ENCODE peak calls at places on chromosomes 11 and 22, in five cellular contexts. H, V, K, T and D are unnamed samples.

GRCh38 chr11:44903035-44903434 is 47.6 kb downstream of the TP53I11 start:
- DNase-seq in T (no peak), V (no peak), K (no peak), H (no peak), D (no peak)

GRCh38 chr22:31036671-31037550 is 44.2 kb upstream of the SMTN start:
- DNase-seq in T (no peak), K (peak; percentile 30), H (peak; percentile 67), V (peak; percentile 49), D (no peak)

GRCh38 chr22:49995413-49996191 is 17.0 kb downstream of the IL17REL start:
- DNase-seq in K (no peak), V (no peak), H (no peak), T (no peak), D (no peak)

GRCh38 chr11:20840341-20840740 is 171.0 kb downstream of the NELL1 start:
- DNase-seq in V (no peak), T (no peak), K (no peak), H (no peak), D (peak; percentile 16)

GRCh38 chr11:86438685-86439084 is 64.0 kb downstream of the CCDC81 start:
- DNase-seq in K (peak; percentile 14), H (peak; percentile 41), T (no peak), V (peak; percentile 33), D (no peak)

GRCh38 chr11:3014314-3014938 is 22.3 kb upstream of the NAP1L4 start:
- DNase-seq in K (no peak), H (no peak), T (no peak), V (no peak), D (no peak)

GRCh38 chr11:86502137-86502536 is 127.5 kb downstream of the CCDC81 start:
- DNase-seq in V (no peak), T (no peak), K (no peak), H (no peak), D (no peak)

GRCh38 chr11:68044145-68044813 is 5.5 kb downstream of the TCIRG1 start:
- DNase-seq in V (no peak), H (no peak), T (no peak), K (no peak), D (no peak)

GRCh38 chr11:61120865-61121831 is 18.9 kb downstream of the CD5 start:
- DNase-seq in V (peak; percentile 43), H (peak; percentile 4), K (no peak), T (no peak), D (no peak)

GRCh38 chr11:65553301-65554001 is 4.7 kb downstream of the LTBP3 start:
- DNase-seq in K (no peak), V (no peak), T (no peak), H (no peak), D (no peak)

GRCh38 chr11:63871962-63872832 is 33.3 kb downstream of the MARK2 start:
- DNase-seq in T (peak; percentile 89), K (peak; percentile 83), H (peak; percentile 93), V (peak; percentile 90), D (peak; percentile 92)

GRCh38 chr11:61022311-61023085 is 51.0 kb downstream of the CD6 start:
- DNase-seq in H (no peak), K (no peak), T (no peak), V (no peak), D (no peak)

GRCh38 chr11:61814242-61814957 is 2.4 kb downstream of the FADS1 start:
- DNase-seq in K (no peak), H (peak; percentile 17), T (peak; percentile 28), V (peak; percentile 40), D (no peak)

GRCh38 chr11:92762175-92762574 is 207.3 kb upstream of the MTNR1B start:
- DNase-seq in V (no peak), T (no peak), K (no peak), H (no peak), D (no peak)

GRCh38 chr11:109971184-109971523 is 122.0 kb upstream of the ZC3H12C start:
- DNase-seq in H (peak; percentile 42), V (peak; percentile 89), K (no peak), T (no peak), D (no peak)

GRCh38 chr11:19868281-19868821 is 155.7 kb downstream of the NAV2 start:
- DNase-seq in V (peak; percentile 97), H (peak; percentile 97), T (peak; percentile 81), K (no peak), D (peak; percentile 86)

GRCh38 chr22:19038728-19039447 is 83.3 kb downstream of the DGCR2 start:
- DNase-seq in K (no peak), V (no peak), T (no peak), H (no peak), D (no peak)

GRCh38 chr11:83139310-83139709 is 17.6 kb upstream of the PCF11 start:
- DNase-seq in V (no peak), H (no peak), T (no peak), K (no peak), D (peak; percentile 60)

GRCh38 chr11:92834296-92835020 is 135.0 kb upstream of the MTNR1B start:
- DNase-seq in T (no peak), V (no peak), K (no peak), H (peak; percentile 75), D (no peak)

GRCh38 chr22:23574877-23575276 is 5.2 kb downstream of the IGLL1 start:
- DNase-seq in T (no peak), K (no peak), V (no peak), H (no peak), D (no peak)

GRCh38 chr11:3222941-3223905 is 4.6 kb upstream of the MRGPRG start:
- DNase-seq in H (no peak), T (no peak), V (no peak), K (no peak), D (no peak)

GRCh38 chr11:2827256-2827655 is 58.3 kb downstream of the CDKN1C start:
- DNase-seq in H (no peak), V (no peak), K (no peak), T (no peak), D (no peak)

GRCh38 chr11:19382131-19382611 is 141.4 kb upstream of the E2F8 start:
- DNase-seq in H (no peak), V (no peak), K (no peak), T (no peak), D (no peak)

GRCh38 chr11:85699957-85700741 is 14.2 kb upstream of the CCDC89 start:
- DNase-seq in V (no peak), T (no peak), H (no peak), K (no peak), D (no peak)

GRCh38 chr22:31192513-31192912 is 19.6 kb upstream of the LIMK2 start:
- DNase-seq in H (peak; percentile 8), T (no peak), K (no peak), V (peak; percentile 39), D (no peak)

GRCh38 chr11:81203876-81204275 is 1529.8 kb downstream of the FAM181B start:
- DNase-seq in K (no peak), V (no peak), H (no peak), T (no peak), D (no peak)

GRCh38 chr11:65414776-65415498 is 7.7 kb upstream of the NEAT1 start:
- DNase-seq in T (no peak), H (no peak), V (peak; percentile 16), K (no peak), D (no peak)

GRCh38 chr11:67240575-67241389 is 25.5 kb upstream of the GRK2 start:
- DNase-seq in H (peak; percentile 85), V (peak; percentile 84), K (peak; percentile 79), T (peak; percentile 62), D (peak; percentile 61)

GRCh38 chr22:27130949-27131745 is 473.8 kb downstream of the MIAT start:
- DNase-seq in K (no peak), V (no peak), T (no peak), H (no peak), D (no peak)

GRCh38 chr11:45334410-45334809 is 48.3 kb upstream of the SYT13 start:
- DNase-seq in H (no peak), T (no peak), K (no peak), V (no peak), D (no peak)

GRCh38 chr11:132115454-132115853 is 745.0 kb downstream of the NTM start:
- DNase-seq in H (no peak), V (no peak), K (no peak), T (no peak), D (no peak)

GRCh38 chr11:81253226-81253625 is 1480.4 kb downstream of the FAM181B start:
- DNase-seq in V (no peak), T (no peak), H (no peak), K (no peak), D (no peak)

GRCh38 chr22:28198692-28199091 is 279.6 kb upstream of the PITPNB start:
- DNase-seq in K (no peak), H (peak; percentile 42), T (no peak), V (no peak), D (no peak)

DNA sequence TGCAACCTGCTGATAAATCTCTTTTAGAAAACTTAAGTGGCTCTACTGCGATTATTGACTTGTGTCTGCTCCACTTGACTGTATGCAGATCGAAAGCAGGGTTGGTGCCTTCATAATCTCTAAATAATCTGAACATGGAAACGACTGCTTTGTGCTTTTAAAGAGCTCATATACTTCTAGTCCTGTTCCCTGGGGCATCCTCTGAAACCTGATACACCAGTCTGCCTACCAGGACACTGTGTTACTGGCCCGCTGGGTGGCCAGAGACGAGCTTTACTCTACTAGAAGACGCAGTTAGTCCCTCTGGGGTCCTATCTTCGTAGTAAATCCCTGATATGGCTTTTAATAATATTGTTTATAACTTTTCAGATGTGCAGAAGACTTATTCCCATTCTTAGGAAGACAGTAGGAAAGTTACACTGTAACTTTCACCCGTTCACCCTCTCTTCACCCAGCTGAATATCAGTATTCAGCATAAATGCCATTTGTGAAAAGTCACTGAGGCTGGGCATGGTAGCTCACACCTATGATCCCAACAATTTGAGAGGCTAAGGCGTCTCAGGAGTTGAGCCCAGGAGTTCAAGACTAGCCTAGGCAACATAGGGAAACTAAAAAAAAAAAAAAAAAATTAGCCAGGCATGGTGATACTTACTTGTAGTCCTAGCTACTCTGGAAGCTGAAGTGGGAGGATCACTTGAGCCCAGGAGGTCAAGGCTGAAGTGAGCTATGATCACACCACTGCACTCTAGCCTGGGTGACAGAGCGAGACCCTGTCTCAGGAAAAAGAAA is 9.0 kb upstream of the HTR3B start:
- DNase-seq in K (no peak), V (no peak), T (no peak), H (no peak), D (peak; percentile 42)
- TF ChIP-seq CTCF in K (no peak), V (no peak), T (no peak), H (no peak), D (no peak)

DNA sequence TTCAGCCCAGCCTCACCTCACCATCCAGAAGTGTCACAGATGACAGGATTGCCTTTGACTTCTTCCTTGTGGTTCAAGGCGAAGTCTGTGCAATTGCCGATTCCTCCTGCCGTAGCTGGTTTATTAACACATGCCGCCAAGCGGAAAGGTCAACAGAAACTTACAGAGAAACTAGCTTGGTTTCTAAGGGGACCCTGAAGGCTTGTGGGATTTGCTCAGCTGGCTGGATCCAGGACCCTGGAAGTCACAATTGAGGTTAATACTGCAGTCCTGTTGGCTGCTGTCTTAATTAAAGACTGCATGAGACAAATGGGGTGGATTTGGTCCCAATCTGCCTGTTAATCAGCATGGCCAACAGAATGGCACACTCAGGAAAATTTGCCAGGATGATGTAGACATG is 65.5 kb downstream of the SHANK2 start:
- DNase-seq in H (no peak), V (no peak), T (no peak), K (no peak), D (no peak)
- TF ChIP-seq CTCF in H (no peak), V (no peak), T (no peak), K (no peak), D (no peak)

GRCh38 chr11:121334973-121335711 is 42.6 kb downstream of the SC5D start:
- DNase-seq in K (no peak), H (no peak), T (no peak), V (no peak), D (no peak)
- TF ChIP-seq CTCF in K (no peak), H (no peak), T (no peak), V (peak; percentile 15), D (no peak)

GRCh38 chr11:38824573-38824972 is 2226.5 kb upstream of the RAG2 start:
- DNase-seq in K (no peak), V (peak; percentile 20), T (no peak), H (peak; percentile 18), D (no peak)
- TF ChIP-seq CTCF in K (no peak), V (peak; percentile 47), T (no peak), H (peak; percentile 22), D (no peak)

GRCh38 chr11:77214557-77214956 is 86.5 kb downstream of the MYO7A start:
- DNase-seq in T (no peak), K (no peak), H (no peak), V (no peak), D (no peak)
- TF ChIP-seq CTCF in T (no peak), K (no peak), H (no peak), V (no peak), D (no peak)